ENCODE peak calls at places on chromosomes 13 and 19, in six cellular contexts. One of them, this sample, is unnamed.

GRCh38 chr13:80962173-80962572 is 621.2 kb upstream of the SPRY2 start:
- DNase-seq in neuronal stem cell: no peak
- DNase-seq in H1: no peak
- DNase-seq in IMR-90: no peak
- DNase-seq in mesenchymal stem cell: no peak
- DNase-seq in H9: no peak
- DNase-seq in this sample: no peak

GRCh38 chr13:41848435-41849255 is 112.3 kb downstream of the VWA8 start:
- DNase-seq in mesenchymal stem cell: no peak
- DNase-seq in H1: no peak
- DNase-seq in neuronal stem cell: no peak
- DNase-seq in H9: no peak
- DNase-seq in IMR-90: peak; percentile 52
- DNase-seq in this sample: no peak

GRCh38 chr13:35818577-35819165 is 312.5 kb downstream of the DCLK1 start:
- DNase-seq in mesenchymal stem cell: peak; percentile 12
- DNase-seq in H1: no peak
- DNase-seq in H9: no peak
- DNase-seq in neuronal stem cell: peak; percentile 20
- DNase-seq in IMR-90: peak; percentile 60
- DNase-seq in this sample: no peak

GRCh38 chr13:112105244-112105681 is 38.3 kb downstream of the SOX1 start:
- DNase-seq in IMR-90: no peak
- DNase-seq in neuronal stem cell: peak; percentile 47
- DNase-seq in H9: no peak
- DNase-seq in mesenchymal stem cell: no peak
- DNase-seq in H1: no peak
- DNase-seq in this sample: no peak

GRCh38 chr19:4081441-4082129 is 14.9 kb upstream of the ZBTB7A start:
- DNase-seq in H1: no peak
- DNase-seq in H9: no peak
- DNase-seq in mesenchymal stem cell: no peak
- DNase-seq in neuronal stem cell: no peak
- DNase-seq in IMR-90: no peak
- DNase-seq in this sample: no peak

GRCh38 chr19:5103061-5103701 is 134.3 kb downstream of the KDM4B start:
- DNase-seq in H9: no peak
- DNase-seq in H1: no peak
- DNase-seq in neuronal stem cell: no peak
- DNase-seq in IMR-90: peak; percentile 12
- DNase-seq in mesenchymal stem cell: no peak
- DNase-seq in this sample: no peak

GRCh38 chr19:39499082-39499642 is 415 bp downstream of the DLL3 start:
- DNase-seq in neuronal stem cell: no peak
- DNase-seq in H1: peak; percentile 80
- DNase-seq in H9: peak; percentile 57
- DNase-seq in IMR-90: no peak
- DNase-seq in mesenchymal stem cell: peak; percentile 30
- DNase-seq in this sample: no peak

GRCh38 chr13:105365831-105366230 is 1169.6 kb downstream of the EFNB2 start:
- DNase-seq in neuronal stem cell: no peak
- DNase-seq in H1: no peak
- DNase-seq in IMR-90: no peak
- DNase-seq in H9: no peak
- DNase-seq in mesenchymal stem cell: no peak
- DNase-seq in this sample: no peak

GRCh38 chr13:23867027-23867491 is 22.1 kb downstream of the MIPEP start:
- DNase-seq in H1: no peak
- DNase-seq in mesenchymal stem cell: peak; percentile 48
- DNase-seq in H9: peak; percentile 41
- DNase-seq in neuronal stem cell: no peak
- DNase-seq in IMR-90: peak; percentile 85
- DNase-seq in this sample: no peak

GRCh38 chr13:23899555-23899954 is 2.3 kb upstream of the C1QTNF9B start:
- DNase-seq in H9: no peak
- DNase-seq in H1: no peak
- DNase-seq in neuronal stem cell: no peak
- DNase-seq in IMR-90: peak; percentile 74
- DNase-seq in mesenchymal stem cell: peak; percentile 52
- DNase-seq in this sample: peak; percentile 64

GRCh38 chr19:12133069-12133468 is 7.1 kb downstream of the ZNF20 start:
- DNase-seq in mesenchymal stem cell: peak; percentile 27
- DNase-seq in IMR-90: no peak
- DNase-seq in H1: no peak
- DNase-seq in H9: no peak
- DNase-seq in neuronal stem cell: no peak
- DNase-seq in this sample: no peak

GRCh38 chr19:2428027-2428690 is 773 bp upstream of the TIMM13 start:
- DNase-seq in IMR-90: peak; percentile 8
- DNase-seq in H9: peak; percentile 77
- DNase-seq in mesenchymal stem cell: no peak
- DNase-seq in neuronal stem cell: no peak
- DNase-seq in H1: peak; percentile 71
- DNase-seq in this sample: peak; percentile 29

GRCh38 chr19:19316082-19316481 is 4.2 kb downstream of the SUGP1 start:
- DNase-seq in H9: no peak
- DNase-seq in neuronal stem cell: no peak
- DNase-seq in mesenchymal stem cell: no peak
- DNase-seq in H1: no peak
- DNase-seq in IMR-90: no peak
- DNase-seq in this sample: no peak

GRCh38 chr13:100875392-100876043 is 200.9 kb upstream of the TMTC4 start:
- DNase-seq in neuronal stem cell: no peak
- DNase-seq in H1: no peak
- DNase-seq in mesenchymal stem cell: peak; percentile 92
- DNase-seq in IMR-90: peak; percentile 96
- DNase-seq in H9: no peak
- DNase-seq in this sample: peak; percentile 23

GRCh38 chr19:38544569-38545315 is 73.0 kb downstream of the MAP4K1 start:
- DNase-seq in H9: no peak
- DNase-seq in H1: no peak
- DNase-seq in IMR-90: peak; percentile 5
- DNase-seq in mesenchymal stem cell: peak; percentile 9
- DNase-seq in neuronal stem cell: no peak
- DNase-seq in this sample: peak; percentile 24

GRCh38 chr13:29500426-29500825 is 95.1 kb downstream of the SLC7A1 start:
- DNase-seq in H9: no peak
- DNase-seq in IMR-90: no peak
- DNase-seq in mesenchymal stem cell: no peak
- DNase-seq in neuronal stem cell: no peak
- DNase-seq in H1: no peak
- DNase-seq in this sample: no peak

GRCh38 chr19:44764975-44765948 is 12.4 kb upstream of the CBLC start:
- DNase-seq in H1: no peak
- DNase-seq in H9: no peak
- DNase-seq in neuronal stem cell: no peak
- DNase-seq in mesenchymal stem cell: peak; percentile 45
- DNase-seq in IMR-90: no peak
- DNase-seq in this sample: peak; percentile 99

GRCh38 chr13:23450340-23451046 is 17.0 kb upstream of the SACS start:
- DNase-seq in neuronal stem cell: no peak
- DNase-seq in mesenchymal stem cell: no peak
- DNase-seq in H9: no peak
- DNase-seq in H1: no peak
- DNase-seq in IMR-90: no peak
- DNase-seq in this sample: no peak

GRCh38 chr19:43503501-43504425 is 783 bp downstream of the PHLDB3 start:
- DNase-seq in H1: peak; percentile 99
- DNase-seq in neuronal stem cell: peak; percentile 97
- DNase-seq in H9: peak; percentile 97
- DNase-seq in IMR-90: peak; percentile 84
- DNase-seq in mesenchymal stem cell: peak; percentile 93
- DNase-seq in this sample: peak; percentile 90

GRCh38 chr13:105147481-105147880 is 1388.0 kb downstream of the EFNB2 start:
- DNase-seq in H1: no peak
- DNase-seq in neuronal stem cell: no peak
- DNase-seq in IMR-90: no peak
- DNase-seq in H9: no peak
- DNase-seq in mesenchymal stem cell: peak; percentile 19
- DNase-seq in this sample: no peak

DNA sequence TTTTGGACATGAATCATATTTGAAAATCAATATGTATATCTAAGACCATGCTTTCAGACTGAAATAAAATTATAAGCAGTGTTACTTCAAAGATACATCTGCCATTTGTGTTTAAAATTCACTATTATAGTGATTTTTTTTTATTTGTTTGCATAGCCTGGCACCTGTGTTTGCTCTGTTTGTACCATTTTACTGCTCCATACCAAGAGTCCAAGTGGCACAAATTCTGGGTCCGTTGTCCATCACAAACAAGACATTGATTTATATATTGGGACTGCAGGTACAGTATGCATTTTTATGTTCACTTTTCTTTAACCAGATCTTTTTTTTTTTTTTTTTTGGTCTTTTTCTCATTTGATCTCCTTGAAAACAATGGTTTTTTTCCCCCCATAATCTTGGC is 6.7 kb upstream of the GPR183 start:
- DNase-seq in H1: no peak
- DNase-seq in neuronal stem cell: no peak
- DNase-seq in mesenchymal stem cell: no peak
- DNase-seq in H9: no peak
- DNase-seq in IMR-90: no peak
- DNase-seq in this sample: no peak
- H3K9me3 ChIP-seq in H1: no peaks in the 10 kb centered on the region
- H3K9me3 ChIP-seq in neuronal stem cell: no peaks in the 10 kb centered on the region
- H3K9me3 ChIP-seq in mesenchymal stem cell: no peaks in the 10 kb centered on the region
- H3K9me3 ChIP-seq in H9: no peaks in the 10 kb centered on the region
- H3K9me3 ChIP-seq in IMR-90: no peaks in the 10 kb centered on the region
- H3K9me3 ChIP-seq in this sample: no peaks in the 10 kb centered on the region

GRCh38 chr13:102779426-102780159 is 6.0 kb upstream of the TEX30 start:
- DNase-seq in H9: no peak
- DNase-seq in mesenchymal stem cell: no peak
- DNase-seq in IMR-90: no peak
- DNase-seq in neuronal stem cell: no peak
- DNase-seq in H1: no peak
- DNase-seq in this sample: no peak
- H3K4ac ChIP-seq in H9: no peak overlapping the region
- H3K4ac ChIP-seq in mesenchymal stem cell: no peak overlapping the region
- H3K4ac ChIP-seq in IMR-90: no peak overlapping the region
- H3K4ac ChIP-seq in neuronal stem cell: no peak overlapping the region
- H3K4ac ChIP-seq in H1: no peak overlapping the region
- H3K4ac ChIP-seq in this sample: no peak overlapping the region

DNA sequence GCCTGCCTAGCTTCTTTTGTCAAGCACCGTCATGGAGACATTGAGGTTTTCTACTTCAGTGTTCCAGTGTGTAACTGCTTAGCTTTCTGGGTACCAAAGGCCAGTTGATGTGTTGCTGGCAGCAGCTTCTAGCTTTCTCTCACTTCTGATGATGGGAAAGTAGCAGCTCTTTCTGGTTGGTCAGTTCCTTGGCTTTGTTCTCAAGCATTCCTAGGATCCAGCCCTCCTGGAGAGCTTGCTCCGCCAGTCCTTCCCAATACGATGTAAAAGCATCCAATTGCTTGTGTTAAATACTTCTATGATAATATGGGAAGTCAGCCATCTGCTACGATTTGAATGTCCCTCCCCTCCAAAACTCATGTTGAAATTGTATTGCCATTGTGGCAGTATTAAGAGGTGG is 182.8 kb downstream of the UGGT2 start:
- DNase-seq in IMR-90: no peak
- DNase-seq in H1: no peak
- DNase-seq in H9: no peak
- DNase-seq in neuronal stem cell: no peak
- DNase-seq in mesenchymal stem cell: no peak
- DNase-seq in this sample: no peak
- H3K9me3 ChIP-seq in IMR-90: no peaks in the 10 kb centered on the region
- H3K9me3 ChIP-seq in H1: no peaks in the 10 kb centered on the region
- H3K9me3 ChIP-seq in H9: no peaks in the 10 kb centered on the region
- H3K9me3 ChIP-seq in neuronal stem cell: no peaks in the 10 kb centered on the region
- H3K9me3 ChIP-seq in mesenchymal stem cell: no peaks in the 10 kb centered on the region
- H3K9me3 ChIP-seq in this sample: no peaks in the 10 kb centered on the region

DNA sequence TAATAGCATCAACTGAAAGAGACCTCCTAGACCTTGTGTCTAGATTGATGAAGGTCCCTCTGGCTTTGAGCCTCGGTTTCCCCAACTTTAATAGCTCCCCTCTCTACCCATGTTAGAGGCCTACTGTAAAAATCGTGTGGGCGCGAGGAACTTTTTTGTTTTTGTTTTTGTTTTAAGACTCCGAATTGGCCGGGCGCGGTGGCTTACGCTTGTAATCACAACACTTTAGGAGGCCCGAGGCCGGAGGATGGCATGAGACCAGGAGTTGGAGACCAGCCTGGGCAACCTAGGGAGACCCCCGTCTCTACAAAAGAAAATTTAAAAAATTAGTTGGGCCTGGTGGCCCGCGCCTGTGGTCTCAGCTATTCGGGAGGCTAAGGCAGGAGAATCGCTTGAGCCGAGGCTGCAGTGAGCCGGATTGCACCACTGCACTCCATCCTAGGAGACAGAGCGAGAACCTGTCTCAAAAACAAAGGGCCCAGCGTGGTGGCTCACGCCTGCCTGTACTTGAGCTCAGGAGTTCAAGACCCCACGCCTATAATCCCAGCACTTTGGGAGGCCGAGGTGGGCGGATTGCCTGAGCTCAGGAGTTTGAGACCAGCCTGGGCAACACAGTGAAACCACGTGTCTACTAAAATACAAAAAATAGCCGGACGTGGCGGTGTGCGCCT is 858 bp upstream of the PPP6R1 start:
- DNase-seq in neuronal stem cell: no peak
- DNase-seq in H1: no peak
- DNase-seq in IMR-90: no peak
- DNase-seq in H9: no peak
- DNase-seq in mesenchymal stem cell: no peak
- DNase-seq in this sample: no peak
- H3K4ac ChIP-seq in neuronal stem cell: no peak overlapping the region
- H3K4ac ChIP-seq in H1: no peak overlapping the region
- H3K4ac ChIP-seq in IMR-90: peak overlapping the region; percentile 92
- H3K4ac ChIP-seq in H9: no peak overlapping the region
- H3K4ac ChIP-seq in mesenchymal stem cell: no peak overlapping the region
- H3K4ac ChIP-seq in this sample: peak overlapping the region; percentile 39

DNA sequence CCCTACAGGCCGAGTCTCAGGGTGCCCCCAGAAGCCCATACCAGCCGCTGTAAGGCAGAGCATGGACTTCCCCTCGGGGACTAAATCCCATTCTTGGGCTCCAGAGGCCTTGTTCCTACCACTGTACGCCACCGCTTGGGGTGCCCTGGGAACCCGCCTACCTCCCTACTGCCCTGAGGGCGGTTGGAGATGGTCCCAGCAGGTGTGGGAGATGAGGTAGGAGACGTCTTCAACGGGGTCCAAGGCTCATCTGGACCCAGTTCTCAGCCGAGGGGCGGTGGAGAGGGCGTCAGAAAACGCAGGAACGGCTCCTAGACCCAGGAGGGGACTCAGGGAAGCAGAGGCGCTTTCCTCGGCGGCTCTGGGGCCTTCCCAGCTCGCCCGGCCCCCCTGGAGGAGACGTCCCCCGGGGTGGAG is 833 bp upstream of the ZIK1 start:
- DNase-seq in H9: peak; percentile 28
- DNase-seq in neuronal stem cell: no peak
- DNase-seq in mesenchymal stem cell: no peak
- DNase-seq in IMR-90: no peak
- DNase-seq in H1: no peak
- DNase-seq in this sample: no peak
- H3K9me3 ChIP-seq in H9: peaks cover 5% of the 10 kb centered on the region
- H3K9me3 ChIP-seq in neuronal stem cell: peaks cover 35% of the 10 kb centered on the region
- H3K9me3 ChIP-seq in mesenchymal stem cell: peaks cover 23% of the 10 kb centered on the region
- H3K9me3 ChIP-seq in IMR-90: peaks cover 12% of the 10 kb centered on the region
- H3K9me3 ChIP-seq in H1: peaks cover 22% of the 10 kb centered on the region
- H3K9me3 ChIP-seq in this sample: peaks cover 18% of the 10 kb centered on the region

This sample was measured in trophoblast cell.